ENCODE peak calls at places on chromosomes 7 and 10, in six cellular contexts. G is tibial artery, K is GM23338, E is H9, M is left ventricle myocardium inferior, N is thoracic aorta. I is an unnamed sample. For H3K4me1, the result is how much of the 10 kb centered on the place peaks cover.

GRCh38 chr10:58044072-58044471 is 223.6 kb downstream of the IPMK start:
- DNase-seq in M (no peak), K (no peak), G (no peak), E (no peak), N (no peak), I (no peak)

GRCh38 chr7:91692800-91693199 is 187.7 kb downstream of the MTERF1 start:
- DNase-seq in M (no peak), N (no peak), E (no peak), K (no peak), G (no peak), I (no peak)

GRCh38 chr10:77919713-77920108 is 6.8 kb downstream of the DLG5 start:
- DNase-seq in K (no peak), M (no peak), G (no peak), E (no peak), N (no peak), I (no peak)

GRCh38 chr10:6530211-6530840 is 49.8 kb downstream of the PRKCQ start:
- DNase-seq in M (no peak), K (no peak), G (no peak), N (no peak), E (no peak), I (no peak)

GRCh38 chr7:8481096-8481495 is 47.7 kb downstream of the NXPH1 start:
- DNase-seq in K (no peak), M (no peak), E (no peak), G (no peak), N (no peak), I (no peak)

GRCh38 chr10:48659790-48660189 is 24.9 kb upstream of the WDFY4 start:
- DNase-seq in N (no peak), M (no peak), E (no peak), G (no peak), K (peak), I (no peak)

GRCh38 chr10:13422800-13423199 is 74.7 kb upstream of the SEPHS1 start:
- DNase-seq in E (no peak), M (no peak), N (no peak), K (no peak), G (no peak), I (no peak)

GRCh38 chr7:88184848-88185304 is 35.0 kb downstream of the SRI start:
- DNase-seq in G (no peak), N (no peak), E (no peak), M (no peak), K (no peak), I (no peak)

GRCh38 chr10:6565588-6565987 is 14.5 kb downstream of the PRKCQ start:
- DNase-seq in N (no peak), G (no peak), E (no peak), K (no peak), M (no peak), I (no peak)

GRCh38 chr10:8350250-8350967 is 295.9 kb downstream of the GATA3 start:
- DNase-seq in M (no peak), N (no peak), K (no peak), E (no peak), G (no peak), I (no peak)

GRCh38 chr10:70292016-70292415 is 8.2 kb upstream of the NPFFR1 start:
- DNase-seq in K (no peak), N (no peak), G (no peak), M (no peak), E (no peak), I (no peak)

GRCh38 chr10:123331438-123331837 is 177.2 kb downstream of the BUB3 start:
- DNase-seq in E (no peak), K (no peak), G (no peak), N (no peak), M (no peak), I (no peak)

DNA sequence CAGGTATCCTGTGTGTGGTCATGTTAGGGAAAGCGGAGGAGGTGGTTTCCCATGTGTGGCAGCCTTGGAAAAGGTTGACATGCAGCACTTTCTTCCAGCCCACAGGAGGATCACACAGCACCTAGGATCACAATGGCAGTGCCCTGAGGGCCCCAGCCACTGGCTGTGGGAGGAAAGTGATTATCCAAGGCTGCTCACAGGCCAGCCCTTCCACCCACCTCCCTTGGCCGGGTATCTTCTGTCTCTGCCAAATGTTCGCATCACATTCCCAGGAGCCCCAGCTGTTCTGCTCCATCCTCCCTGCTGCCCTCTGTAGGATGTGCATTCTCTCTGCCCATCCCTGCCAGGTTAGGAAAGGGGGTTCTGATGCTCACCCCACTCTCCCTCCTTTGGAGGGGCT is 2.5 kb upstream of the MLXIPL start:
- DNase-seq in M (no peak), N (no peak), G (no peak), K (peak), E (no peak), I (no peak)
- TF ChIP-seq CTCF in M (no peak), N (no peak), G (no peak), K (peak), E (peak), I (no peak)

DNA sequence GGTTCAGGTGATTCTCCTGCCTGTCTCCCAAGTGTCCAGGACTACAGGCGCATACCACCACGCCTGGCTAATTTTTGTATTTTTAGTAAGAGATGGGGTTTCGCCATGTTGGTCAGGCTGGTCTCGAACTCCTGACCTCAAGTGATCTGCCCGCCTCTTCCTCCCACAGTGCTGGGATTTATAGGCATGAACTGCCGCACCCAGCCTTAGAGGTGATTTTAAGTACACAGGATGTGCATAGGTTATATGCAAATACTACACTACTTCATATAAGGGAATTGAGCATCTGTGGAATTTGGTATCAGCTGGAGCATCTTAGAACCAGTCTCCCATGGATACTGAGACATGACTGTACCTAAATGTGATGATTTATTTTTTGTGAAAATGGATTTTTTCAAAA is 21.0 kb downstream of the WAC start:
- DNase-seq in N (no peak), M (no peak), E (no peak), G (no peak), K (no peak), I (no peak)
- H3K4me1 ChIP-seq in N (under half), M (half or more), E (under half), G (under half), K (under half), I (half or more)

GRCh38 chr7:552711-553636 is 33.3 kb upstream of the PDGFA start:
- DNase-seq in E (no peak), N (no peak), M (no peak), K (no peak), G (no peak), I (no peak)
- TF ChIP-seq CTCF in E (no peak), N (no peak), M (no peak), K (no peak), G (no peak), I (no peak)

GRCh38 chr7:5774790-5775189 is 6.7 kb downstream of the RNF216 start:
- DNase-seq in E (no peak), G (no peak), M (no peak), K (no peak), N (no peak), I (no peak)

GRCh38 chr7:5777932-5778331 is 3.5 kb downstream of the RNF216 start:
- DNase-seq in N (no peak), M (no peak), K (no peak), G (peak), E (no peak), I (no peak)

GRCh38 chr7:5780801-5781496 is 514 bp downstream of the RNF216 start:
- DNase-seq in G (peak), N (no peak), M (peak), K (peak), E (peak), I (peak)

GRCh38 chr7:5776894-5777645 is 4.4 kb downstream of the RNF216 start:
- DNase-seq in K (no peak), G (no peak), M (no peak), E (no peak), N (no peak), I (no peak)

DNA sequence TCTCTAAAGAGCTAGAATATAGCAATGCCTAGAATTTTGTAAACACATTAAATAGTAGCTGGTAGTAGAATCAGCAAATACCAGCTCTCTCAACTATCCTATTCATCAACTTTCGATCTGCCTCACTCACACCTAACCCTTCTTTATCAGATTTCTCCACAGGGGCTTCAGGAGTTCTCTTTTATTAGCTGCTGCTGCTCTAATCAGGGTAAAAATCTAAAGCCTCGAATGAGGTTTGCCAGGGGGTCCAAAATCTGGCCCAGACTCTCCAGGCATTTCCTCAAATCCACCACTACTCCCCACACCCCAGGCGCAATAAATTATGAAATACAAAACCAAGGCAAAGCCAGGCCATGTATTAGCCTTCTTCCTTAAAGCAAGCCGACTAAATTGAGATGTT is 2.4 kb downstream of the RNF216 start:
- DNase-seq in M (no peak), G (peak), E (no peak), K (no peak), N (no peak), I (no peak)
- H3K4me1 ChIP-seq in M (under half), G (under half), E (under half), K (under half), N (under half), I (under half)

GRCh38 chr7:139737221-139738100 is 40.3 kb downstream of the HIPK2 start:
- DNase-seq in E (no peak), G (no peak), N (no peak), K (no peak), M (no peak), I (no peak)
- TF ChIP-seq CTCF in E (no peak), G (no peak), N (no peak), K (no peak), M (no peak), I (no peak)

GRCh38 chr10:79089579-79090110 is 20.9 kb downstream of the ZMIZ1 start:
- DNase-seq in G (no peak), M (no peak), N (no peak), K (no peak), E (no peak), I (no peak)

GRCh38 chr10:79088176-79088575 is 19.4 kb downstream of the ZMIZ1 start:
- DNase-seq in G (no peak), M (no peak), N (no peak), K (no peak), E (no peak), I (peak)

GRCh38 chr10:79086822-79087221 is 18.1 kb downstream of the ZMIZ1 start:
- DNase-seq in M (no peak), K (no peak), N (no peak), E (no peak), G (no peak), I (no peak)

GRCh38 chr10:79088613-79089355 is 20.0 kb downstream of the ZMIZ1 start:
- DNase-seq in N (no peak), K (no peak), E (no peak), G (no peak), M (no peak), I (no peak)

GRCh38 chr10:79087721-79088120 is 19.0 kb downstream of the ZMIZ1 start:
- DNase-seq in K (no peak), G (no peak), N (no peak), E (no peak), M (no peak), I (no peak)
- H3K4me1 ChIP-seq in K (under half), G (under half), N (under half), E (under half), M (half or more), I (half or more)

DNA sequence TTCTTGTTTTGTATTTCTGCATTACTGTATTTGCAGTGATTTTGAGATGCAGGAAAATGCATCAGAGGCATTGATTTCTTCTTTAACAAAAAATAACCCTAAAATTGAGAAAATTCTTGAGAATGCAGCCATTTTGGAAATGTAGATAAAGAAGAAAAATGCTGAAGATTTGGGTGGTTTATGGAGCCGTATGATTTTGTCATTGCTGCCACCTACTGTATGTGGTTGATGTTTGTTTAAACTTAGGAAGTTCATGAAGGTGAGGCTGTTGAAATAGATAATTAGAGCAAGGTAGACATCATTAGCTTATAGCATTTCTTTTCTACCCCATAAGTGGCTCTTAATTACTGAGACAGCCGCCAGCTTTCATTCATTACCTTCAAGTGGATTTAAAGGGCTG is 92.1 kb upstream of the SAMD8 start:
- DNase-seq in G (no peak), E (no peak), M (no peak), N (no peak), K (no peak), I (no peak)
- TF ChIP-seq CTCF in G (peak), E (no peak), M (peak), N (peak), K (peak), I (peak)

DNA sequence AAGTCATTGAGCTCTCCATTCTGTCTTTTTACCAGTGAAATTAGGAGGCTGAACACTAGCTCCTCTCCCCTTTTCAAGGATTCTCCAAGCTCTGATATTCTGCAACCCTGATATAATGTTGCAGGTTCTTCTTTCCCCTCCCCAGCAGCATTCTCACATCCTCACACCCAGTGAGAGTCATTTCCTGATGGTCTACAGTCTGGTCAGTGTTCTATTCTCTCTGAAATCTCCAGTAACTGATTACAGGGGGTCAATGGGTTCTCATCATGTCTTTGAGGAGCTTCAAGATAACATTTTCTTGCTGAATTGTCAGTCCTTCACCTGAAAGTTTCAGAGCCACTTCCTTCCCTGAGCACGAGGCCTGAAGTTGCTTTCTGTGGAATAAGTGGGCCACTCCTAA is 299.4 kb downstream of the PTEN start:
- DNase-seq in K (no peak), N (no peak), M (no peak), G (no peak), E (no peak), I (no peak)
- H3K4me1 ChIP-seq in K (under half), N (under half), M (under half), G (under half), E (under half), I (under half)

GRCh38 chr7:141486959-141487358 is 64.3 kb upstream of the AGK start:
- DNase-seq in G (no peak), E (no peak), N (no peak), M (no peak), K (peak), I (no peak)
- TF ChIP-seq CTCF in G (no peak), E (peak), N (no peak), M (no peak), K (peak), I (no peak)

GRCh38 chr7:104982308-104982755 is 31.7 kb upstream of the KMT2E start:
- DNase-seq in N (no peak), K (no peak), G (no peak), E (no peak), M (no peak), I (no peak)
- H3K4me1 ChIP-seq in N (under half), K (half or more), G (half or more), E (under half), M (half or more), I (half or more)

I was measured in lower lobe of right lung.